ENCODE peak calls at places on chromosomes 13 and 19, in six cellular contexts. W is AG04450, F is transverse colon, E is aorta, B is pancreas, O is foreskin fibroblast. K is an unnamed sample.

GRCh38 chr13:111537115-111537728 is 216.8 kb downstream of the TEX29 start:
- DNase-seq in W (no peak), E (no peak), O (no peak), F (no peak), B (no peak), K (no peak)

GRCh38 chr13:51666316-51666715 is 82.1 kb downstream of the WDFY2 start:
- DNase-seq in F (no peak), B (no peak), W (no peak), O (peak), E (no peak), K (no peak)

GRCh38 chr19:18344546-18344945 is 4.1 kb downstream of the PGPEP1 start:
- DNase-seq in O (no peak), B (no peak), E (no peak), F (no peak), W (no peak), K (no peak)

GRCh38 chr13:23579072-23579885 is 9.1 kb downstream of the TNFRSF19 start:
- DNase-seq in B (peak), O (peak), W (peak), F (peak), E (peak), K (peak)

GRCh38 chr13:37481005-37481857 is 117.3 kb downstream of the POSTN start:
- DNase-seq in B (no peak), E (no peak), W (no peak), O (peak), F (no peak), K (peak)

GRCh38 chr13:32804673-32805260 is 211.5 kb upstream of the KL start:
- DNase-seq in W (no peak), E (no peak), O (peak), F (no peak), B (no peak), K (no peak)

GRCh38 chr13:54226866-54227265 is 1198.3 kb downstream of the OLFM4 start:
- DNase-seq in O (no peak), E (no peak), W (no peak), F (no peak), B (no peak), K (no peak)

GRCh38 chr13:55244991-55245644 is 1895.6 kb upstream of the PRR20A start:
- DNase-seq in W (no peak), O (no peak), F (no peak), E (no peak), B (peak), K (no peak)

GRCh38 chr13:72458701-72459100 is 268.7 kb downstream of the MZT1 start:
- DNase-seq in B (no peak), F (no peak), W (no peak), O (no peak), E (no peak), K (peak)

GRCh38 chr13:101415358-101416174 is 742 bp downstream of the NALCN start:
- DNase-seq in W (no peak), F (no peak), O (no peak), B (no peak), E (no peak), K (no peak)

GRCh38 chr13:113267642-113268405 is 29.2 kb upstream of the LAMP1 start:
- DNase-seq in B (no peak), E (no peak), F (no peak), O (no peak), W (no peak), K (no peak)

GRCh38 chr13:30832845-30833332 is 73.2 kb upstream of the MEDAG start:
- DNase-seq in W (no peak), B (peak), E (peak), O (no peak), F (peak), K (no peak)

DNA sequence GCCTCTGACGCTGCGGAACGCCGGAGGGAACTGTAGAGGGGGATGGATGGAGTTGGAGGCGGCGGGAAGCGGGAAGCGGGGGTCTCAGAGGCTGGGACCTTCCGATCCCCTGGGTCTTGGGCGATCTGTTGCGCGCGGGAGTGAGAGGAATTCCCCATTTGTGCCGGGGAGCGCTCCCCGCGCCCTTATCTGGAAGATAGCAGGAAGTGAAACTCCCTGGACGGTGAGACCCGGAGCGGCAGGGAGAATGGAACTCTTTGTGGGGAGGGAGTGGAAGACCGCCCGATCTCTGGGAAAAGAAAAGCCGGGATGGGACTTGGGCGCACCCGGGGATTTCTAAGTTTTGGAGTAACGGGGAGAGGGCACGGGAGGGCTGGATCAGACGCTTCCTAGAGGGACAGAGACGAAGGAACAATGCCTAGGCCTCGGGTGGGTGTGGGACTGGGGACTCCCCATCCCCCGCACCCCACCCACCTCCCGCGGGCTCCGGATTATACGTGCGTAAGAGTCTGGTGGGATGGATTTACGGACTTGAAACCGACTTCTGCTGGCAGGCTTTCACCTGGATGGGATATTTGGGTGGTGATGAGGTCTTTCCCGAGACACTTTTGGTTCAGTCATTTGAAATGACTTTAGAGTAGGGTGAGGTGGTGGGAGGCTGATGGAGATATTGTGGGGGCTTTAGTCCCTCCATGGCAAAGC is 495 bp downstream of the LSR start:
- DNase-seq in O (no peak), F (peak), E (no peak), B (no peak), W (no peak), K (no peak)
- H3K4me3 ChIP-seq in O (no peak), F (peak), E (no peak), B (peak), W (no peak), K (no peak)

GRCh38 chr13:98475521-98475920 is 101.4 kb downstream of the STK24 start:
- DNase-seq in E (peak), B (no peak), W (no peak), O (no peak), F (no peak), K (no peak)

GRCh38 chr13:98474292-98474691 is 102.6 kb downstream of the STK24 start:
- DNase-seq in F (no peak), B (no peak), O (no peak), E (no peak), W (no peak), K (no peak)

GRCh38 chr13:98474761-98475160 is 102.1 kb downstream of the STK24 start:
- DNase-seq in O (no peak), E (no peak), W (no peak), B (no peak), F (no peak), K (no peak)

GRCh38 chr13:98476538-98476966 is 100.4 kb downstream of the STK24 start:
- DNase-seq in E (peak), F (peak), W (no peak), O (peak), B (peak), K (peak)

GRCh38 chr13:98476106-98476505 is 100.8 kb downstream of the STK24 start:
- DNase-seq in B (no peak), W (no peak), F (no peak), E (no peak), O (no peak), K (no peak)
- H3K4me3 ChIP-seq in B (no peak), W (no peak), F (no peak), E (no peak), O (no peak), K (no peak)

GRCh38 chr13:27830010-27830409 is 37.7 kb downstream of the GSX1 start:
- DNase-seq in E (peak), B (peak), F (peak), O (peak), W (no peak), K (peak)
- H3K4me3 ChIP-seq in E (no peak), B (peak), F (no peak), O (no peak), W (no peak), K (peak)

GRCh38 chr19:867301-867793 is 7.9 kb downstream of the CFD start:
- DNase-seq in F (no peak), B (no peak), O (no peak), E (no peak), W (no peak), K (no peak)
- H3K4me3 ChIP-seq in F (no peak), B (no peak), O (no peak), E (no peak), W (no peak), K (no peak)

DNA sequence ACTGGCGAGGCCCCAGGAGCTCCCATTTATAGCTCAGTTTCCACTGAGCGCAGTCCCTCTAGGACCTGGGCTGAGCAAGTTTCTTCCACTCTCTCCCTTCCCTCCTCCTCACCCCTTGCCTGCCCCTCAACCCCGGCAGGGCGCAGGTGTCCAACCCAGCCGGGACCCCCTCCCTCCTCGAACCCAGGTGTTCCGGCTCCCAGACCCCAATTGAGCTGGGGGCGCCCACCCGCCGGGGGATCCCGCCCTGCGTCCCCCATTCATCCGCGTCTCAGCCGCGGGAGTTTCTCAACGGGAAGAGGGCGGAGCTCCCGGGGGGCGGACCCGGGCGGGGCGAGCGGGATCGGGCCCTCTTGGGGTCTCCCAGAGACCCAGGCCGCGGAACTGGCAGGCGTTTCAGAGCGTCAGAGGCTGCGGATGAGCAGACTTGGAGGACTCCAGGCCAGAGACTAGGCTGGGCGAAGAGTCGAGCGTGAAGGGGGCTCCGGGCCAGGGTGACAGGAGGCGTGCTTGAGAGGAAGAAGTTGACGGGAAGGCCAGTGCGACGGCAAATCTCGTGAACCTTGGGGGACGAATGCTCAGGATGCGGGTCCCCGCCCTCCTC is at the start of gene KIRREL2:
- DNase-seq in F (no peak), O (peak), W (no peak), B (peak), E (no peak), K (no peak)
- H3K4me3 ChIP-seq in F (peak), O (peak), W (peak), B (peak), E (no peak), K (peak)

GRCh38 chr13:71240906-71241305 is 626.1 kb downstream of the DACH1 start:
- DNase-seq in B (no peak), F (no peak), O (peak), W (no peak), E (no peak), K (no peak)

GRCh38 chr13:71237332-71237731 is 629.7 kb downstream of the DACH1 start:
- DNase-seq in O (no peak), W (no peak), B (no peak), E (no peak), F (no peak), K (no peak)

GRCh38 chr13:71244181-71244580 is 622.8 kb downstream of the DACH1 start:
- DNase-seq in W (no peak), E (no peak), O (no peak), B (no peak), F (no peak), K (no peak)

GRCh38 chr13:71242191-71242590 is 624.8 kb downstream of the DACH1 start:
- DNase-seq in W (no peak), O (peak), B (no peak), F (no peak), E (no peak), K (no peak)
- H3K4me3 ChIP-seq in W (no peak), O (no peak), B (no peak), F (no peak), E (no peak), K (no peak)

GRCh38 chr13:93416943-93417342 is 190.3 kb downstream of the GPC6 start:
- DNase-seq in B (no peak), F (no peak), O (peak), E (no peak), W (no peak), K (no peak)
- H3K4me3 ChIP-seq in B (no peak), F (no peak), O (no peak), E (no peak), W (no peak), K (no peak)

GRCh38 chr13:40589285-40590109 is 76.9 kb downstream of the FOXO1 start:
- DNase-seq in E (peak), B (no peak), W (no peak), F (peak), O (peak), K (peak)
- H3K4me3 ChIP-seq in E (peak), B (no peak), W (no peak), F (no peak), O (no peak), K (no peak)

GRCh38 chr13:87169337-87169736 is 501.8 kb upstream of the SLITRK5 start:
- DNase-seq in W (no peak), F (no peak), O (no peak), B (no peak), E (no peak), K (no peak)
- H3K4me3 ChIP-seq in W (no peak), F (no peak), O (no peak), B (no peak), E (no peak), K (no peak)